ENCODE peak calls at places on chromosomes 2 and 18, in five cellular contexts. R is GM23248, Z is MM.1S, U is adipocyte, P is endothelial cell of umbilical vein. B is an unnamed sample.

GRCh38 chr2:170582747-170583463 is 132.2 kb upstream of the SP5 start:
- DNase-seq in R (no peak), Z (no peak), U (no peak), P (no peak), B (no peak)

GRCh38 chr2:46689993-46690392 is 210.6 kb downstream of the TMEM247 start:
- DNase-seq in R (peak), Z (no peak), U (peak), P (no peak), B (no peak)

GRCh38 chr2:164542584-164543021 is 78.7 kb downstream of the GRB14 start:
- DNase-seq in R (peak), Z (no peak), U (peak), P (peak), B (no peak)

GRCh38 chr2:159108178-159108893 is 139.9 kb downstream of the TANC1 start:
- DNase-seq in R (no peak), Z (no peak), U (no peak), P (no peak), B (no peak)

GRCh38 chr2:133641497-133641896 is 73.2 kb upstream of the NCKAP5 start:
- DNase-seq in R (peak), Z (no peak), U (no peak), P (no peak), B (peak)

GRCh38 chr2:181947273-181947672 is 38.4 kb upstream of the PPP1R1C start:
- DNase-seq in R (no peak), Z (no peak), U (no peak), P (no peak), B (no peak)

GRCh38 chr2:85537600-85538506 is 1.1 kb upstream of the MAT2A start:
- DNase-seq in R (peak), Z (peak), U (peak), P (peak), B (peak)

GRCh38 chr2:173652311-173652710 is 297.6 kb downstream of the CDCA7 start:
- DNase-seq in R (peak), Z (no peak), U (peak), P (no peak), B (peak)

GRCh38 chr18:79326413-79327198 is 69.1 kb upstream of the NFATC1 start:
- DNase-seq in R (no peak), Z (no peak), U (no peak), P (no peak), B (no peak)

GRCh38 chr2:47086054-47086471 is 69.0 kb downstream of the STPG4 start:
- DNase-seq in R (no peak), Z (no peak), U (no peak), P (peak), B (no peak)

GRCh38 chr2:150165988-150166965 is 321.2 kb downstream of the RND3 start:
- DNase-seq in R (no peak), Z (no peak), U (peak), P (peak), B (no peak)

GRCh38 chr2:150162241-150162942 is 325.1 kb downstream of the RND3 start:
- DNase-seq in R (no peak), Z (no peak), U (no peak), P (peak), B (no peak)

GRCh38 chr2:150167711-150168110 is 319.8 kb downstream of the RND3 start:
- DNase-seq in R (peak), Z (no peak), U (peak), P (peak), B (no peak)

GRCh38 chr2:150168596-150168995 is 318.9 kb downstream of the RND3 start:
- DNase-seq in R (peak), Z (no peak), U (peak), P (no peak), B (no peak)

GRCh38 chr2:150165479-150165878 is 322.0 kb downstream of the RND3 start:
- DNase-seq in R (no peak), Z (no peak), U (no peak), P (no peak), B (no peak)
- H3K9ac ChIP-seq in R (no peak), Z (no peak), U (no peak), P (no peak), B (no peak)

GRCh38 chr2:11863513-11864328 is 117.3 kb downstream of the LPIN1 start:
- DNase-seq in R (peak), Z (peak), U (peak), P (peak), B (peak)
- H3K4me3 ChIP-seq in R (peak), Z (peak), U (no peak), P (no peak), B (peak)

DNA sequence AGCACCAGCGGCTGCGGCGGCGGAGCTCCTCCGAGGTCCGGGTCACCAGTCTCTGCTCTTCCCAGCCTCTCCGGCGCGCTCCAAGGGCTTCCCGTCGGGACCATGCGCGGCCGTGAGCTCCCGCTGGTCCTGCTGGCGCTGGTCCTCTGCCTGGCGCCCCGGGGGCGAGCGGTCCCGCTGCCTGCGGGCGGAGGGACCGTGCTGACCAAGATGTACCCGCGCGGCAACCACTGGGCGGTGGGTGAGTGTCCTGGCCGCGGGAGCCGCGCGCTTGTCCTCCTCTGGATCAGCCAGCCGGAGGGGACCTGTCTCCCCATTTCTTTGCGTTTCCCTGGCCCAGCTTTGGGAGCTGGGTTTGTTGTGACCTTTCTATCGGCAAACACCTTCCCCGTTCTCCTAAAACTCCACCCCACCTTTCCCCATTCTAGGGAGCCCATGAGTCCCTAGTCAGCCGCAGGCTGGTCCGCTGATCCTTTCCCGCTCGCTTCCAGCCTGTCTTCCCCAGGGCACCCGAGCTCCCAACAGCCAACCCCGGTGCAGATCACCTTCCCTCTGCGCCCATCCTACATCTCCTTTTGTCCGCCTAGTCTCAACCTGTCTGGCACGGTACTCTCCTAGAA is 316 bp downstream of the GRP start:
- DNase-seq in R (peak), Z (no peak), U (peak), P (no peak), B (no peak)
- H3K9ac ChIP-seq in R (no peak), Z (no peak), U (no peak), P (no peak), B (no peak)

GRCh38 chr2:128551435-128551834 is 232.8 kb upstream of the HS6ST1 start:
- DNase-seq in R (no peak), Z (no peak), U (no peak), P (no peak), B (no peak)
- H3K4me3 ChIP-seq in R (no peak), Z (no peak), U (no peak), P (no peak), B (no peak)

DNA sequence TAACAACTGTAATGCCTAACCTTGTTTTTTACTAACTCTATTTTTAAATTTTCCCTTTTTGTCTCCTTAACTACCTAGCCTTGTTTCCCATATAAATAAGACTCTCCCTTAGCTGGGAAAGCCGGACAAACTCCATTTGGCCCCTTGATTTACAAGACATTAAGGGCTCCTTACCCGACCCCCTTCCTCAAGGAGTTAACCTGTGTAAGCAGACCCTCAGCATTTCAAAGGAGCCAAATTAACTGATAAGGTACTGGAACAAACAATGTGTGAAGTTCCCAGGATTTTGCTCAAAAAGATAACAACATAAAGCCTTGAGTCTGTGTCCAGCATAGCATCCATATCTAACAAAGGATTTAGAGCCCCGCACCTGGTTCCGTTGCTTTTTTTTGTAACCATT is 59.6 kb upstream of the C2orf15 start:
- DNase-seq in R (no peak), Z (no peak), U (no peak), P (no peak), B (no peak)
- H3K9ac ChIP-seq in R (no peak), Z (no peak), U (no peak), P (no peak), B (no peak)

GRCh38 chr2:218291318-218291933 is 877 bp downstream of the TMBIM1 start:
- DNase-seq in R (peak), Z (no peak), U (no peak), P (no peak), B (no peak)
- H3K4me3 ChIP-seq in R (peak), Z (peak), U (peak), P (peak), B (peak)

GRCh38 chr18:11274144-11274762 is 124.9 kb upstream of the PIEZO2 start:
- DNase-seq in R (no peak), Z (no peak), U (no peak), P (no peak), B (no peak)

GRCh38 chr18:11272516-11272915 is 123.1 kb upstream of the PIEZO2 start:
- DNase-seq in R (no peak), Z (no peak), U (no peak), P (no peak), B (no peak)

GRCh38 chr18:11268691-11269686 is 119.6 kb upstream of the PIEZO2 start:
- DNase-seq in R (peak), Z (no peak), U (peak), P (no peak), B (no peak)
- H3K9ac ChIP-seq in R (no peak), Z (no peak), U (peak), P (no peak), B (no peak)

DNA sequence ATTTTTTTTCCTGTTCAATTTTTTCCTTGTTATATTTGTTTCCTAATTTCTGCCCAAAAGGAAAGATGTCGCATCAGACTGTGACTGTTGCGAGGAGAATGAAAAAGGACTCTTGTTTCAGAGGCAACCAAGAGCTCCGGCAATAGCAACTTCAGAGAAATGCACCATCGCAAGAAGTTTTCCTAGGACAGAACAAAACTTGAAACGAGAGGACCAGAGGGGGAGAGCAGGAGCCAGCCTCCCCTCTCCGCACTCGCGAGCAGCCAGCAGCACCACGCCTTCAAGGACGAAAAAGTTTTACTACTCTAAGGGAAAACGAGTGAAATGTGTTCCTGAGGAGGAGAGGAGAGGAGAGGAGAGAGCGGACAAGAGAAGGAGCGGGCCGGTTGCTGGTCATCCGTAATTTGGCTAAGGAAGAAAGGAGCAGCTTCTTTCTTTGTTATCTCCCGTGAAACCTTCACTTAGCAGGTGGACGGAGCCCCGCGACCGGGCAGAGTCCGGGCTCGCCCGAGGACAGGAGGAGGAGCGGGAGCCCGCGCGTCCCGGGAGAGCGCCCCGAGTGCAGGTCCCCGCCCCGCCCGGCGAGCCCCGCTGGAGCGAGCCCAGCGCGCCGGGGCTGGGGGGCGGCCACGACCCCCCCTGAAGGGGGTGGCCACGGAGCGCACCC is 725 bp downstream of the POU3F3 start:
- DNase-seq in R (peak), Z (no peak), U (no peak), P (no peak), B (no peak)
- H3K4me3 ChIP-seq in R (no peak), Z (no peak), U (peak), P (no peak), B (no peak)

DNA sequence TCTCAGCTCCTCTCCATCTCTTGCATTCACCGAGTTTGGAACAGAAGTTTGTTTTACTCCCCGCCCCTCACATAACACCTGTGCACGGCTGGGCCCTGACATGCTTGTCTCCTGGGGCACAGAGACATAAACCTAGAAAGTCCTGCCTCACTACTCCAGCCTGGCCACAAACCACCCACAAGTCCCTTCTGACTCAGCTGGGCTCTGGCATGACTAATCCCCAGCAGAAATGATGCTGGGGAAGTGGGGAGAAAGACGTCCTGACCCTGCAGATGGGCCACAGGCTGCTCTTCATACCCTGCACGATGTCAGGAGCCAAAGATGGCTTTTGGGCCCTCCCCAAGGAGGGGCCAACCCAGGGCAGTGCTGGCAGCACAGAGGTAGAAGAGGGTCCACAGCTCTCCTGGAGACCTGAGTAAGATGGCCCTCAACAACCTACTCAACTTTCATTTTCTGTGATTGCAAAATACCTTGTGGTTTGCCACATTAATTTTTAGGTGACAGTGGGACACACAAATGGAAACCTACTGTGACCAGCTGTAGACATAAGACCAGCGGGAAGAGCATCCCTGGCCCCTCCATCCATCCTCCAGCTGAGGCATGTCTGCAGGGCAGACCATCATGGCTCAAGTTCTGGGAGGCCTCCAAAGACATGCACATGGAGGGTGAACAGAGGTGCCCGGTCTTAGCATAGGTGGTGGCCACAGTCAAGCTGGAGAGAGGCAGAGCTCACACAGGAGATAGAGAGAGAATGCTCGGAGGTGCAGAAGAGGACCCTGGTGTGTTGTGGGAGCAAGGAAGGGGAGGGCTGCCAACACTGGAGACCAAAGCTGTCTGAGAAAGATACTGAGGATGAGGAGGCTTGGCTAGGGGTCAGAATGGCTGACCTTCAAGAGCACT is 40.0 kb downstream of the DNMT3A start:
- DNase-seq in R (peak), Z (peak), U (peak), P (peak), B (peak)
- H3K9ac ChIP-seq in R (no peak), Z (no peak), U (no peak), P (no peak), B (no peak)

GRCh38 chr2:105644174-105644980 is 100.3 kb upstream of the NCK2 start:
- DNase-seq in R (peak), Z (no peak), U (peak), P (no peak), B (no peak)
- H3K4me3 ChIP-seq in R (peak), Z (no peak), U (no peak), P (no peak), B (no peak)